ENCODE peak calls at places on chromosomes 12 and 14, in four cellular contexts. One of them, this sample, is unnamed.
A peak's percentile ranks its signal among the peaks of the same experiment; 100 is the strongest.

GRCh38 chr12:88334271-88334670 is 192.2 kb downstream of the TMTC3 start:
- DNase-seq in mucosa of gallbladder: no peak
- DNase-seq in DMS153: no peak
- DNase-seq in activated CD4-positive, alpha-beta T cell treated with anti-CD3 and anti-CD28 coated beads, Interleukin-2, amount 10 ng/mL, durations not matched to agents 7 days and 5 days: no peak
- DNase-seq in this sample: no peak

GRCh38 chr12:53067993-53068770 is 11.0 kb downstream of the SPRYD3 start:
- DNase-seq in mucosa of gallbladder: no peak
- DNase-seq in activated CD4-positive, alpha-beta T cell treated with anti-CD3 and anti-CD28 coated beads, Interleukin-2, amount 10 ng/mL, durations not matched to agents 7 days and 5 days: no peak
- DNase-seq in DMS153: no peak
- DNase-seq in this sample: peak; percentile 14

GRCh38 chr12:30622509-30622908 is 73.2 kb downstream of the IPO8 start:
- DNase-seq in mucosa of gallbladder: no peak
- DNase-seq in DMS153: no peak
- DNase-seq in activated CD4-positive, alpha-beta T cell treated with anti-CD3 and anti-CD28 coated beads, Interleukin-2, amount 10 ng/mL, durations not matched to agents 7 days and 5 days: no peak
- DNase-seq in this sample: no peak

GRCh38 chr14:99317231-99318090 is 45.5 kb upstream of the BCL11B start:
- DNase-seq in mucosa of gallbladder: no peak
- DNase-seq in DMS153: no peak
- DNase-seq in activated CD4-positive, alpha-beta T cell treated with anti-CD3 and anti-CD28 coated beads, Interleukin-2, amount 10 ng/mL, durations not matched to agents 7 days and 5 days: no peak
- DNase-seq in this sample: no peak

GRCh38 chr12:65595016-65595560 is 229.2 kb upstream of the HMGA2 start:
- DNase-seq in DMS153: no peak
- DNase-seq in mucosa of gallbladder: no peak
- DNase-seq in activated CD4-positive, alpha-beta T cell treated with anti-CD3 and anti-CD28 coated beads, Interleukin-2, amount 10 ng/mL, durations not matched to agents 7 days and 5 days: no peak
- DNase-seq in this sample: no peak

GRCh38 chr12:60269611-60270269 is 673.9 kb downstream of the SLC16A7 start:
- DNase-seq in DMS153: no peak
- DNase-seq in activated CD4-positive, alpha-beta T cell treated with anti-CD3 and anti-CD28 coated beads, Interleukin-2, amount 10 ng/mL, durations not matched to agents 7 days and 5 days: no peak
- DNase-seq in mucosa of gallbladder: no peak
- DNase-seq in this sample: no peak

GRCh38 chr12:86660488-86661171 is 404.4 kb upstream of the MGAT4C start:
- DNase-seq in activated CD4-positive, alpha-beta T cell treated with anti-CD3 and anti-CD28 coated beads, Interleukin-2, amount 10 ng/mL, durations not matched to agents 7 days and 5 days: no peak
- DNase-seq in mucosa of gallbladder: no peak
- DNase-seq in DMS153: no peak
- DNase-seq in this sample: no peak

GRCh38 chr12:76636141-76636692 is 76.6 kb upstream of the OSBPL8 start:
- DNase-seq in DMS153: no peak
- DNase-seq in activated CD4-positive, alpha-beta T cell treated with anti-CD3 and anti-CD28 coated beads, Interleukin-2, amount 10 ng/mL, durations not matched to agents 7 days and 5 days: no peak
- DNase-seq in mucosa of gallbladder: no peak
- DNase-seq in this sample: no peak

GRCh38 chr12:12095016-12095415 is 24.3 kb downstream of the BCL2L14 start:
- DNase-seq in activated CD4-positive, alpha-beta T cell treated with anti-CD3 and anti-CD28 coated beads, Interleukin-2, amount 10 ng/mL, durations not matched to agents 7 days and 5 days: no peak
- DNase-seq in DMS153: no peak
- DNase-seq in mucosa of gallbladder: no peak
- DNase-seq in this sample: no peak

GRCh38 chr14:92603309-92604257 is 90.0 kb downstream of the RIN3 start:
- DNase-seq in mucosa of gallbladder: peak; percentile 34
- DNase-seq in DMS153: peak; percentile 18
- DNase-seq in activated CD4-positive, alpha-beta T cell treated with anti-CD3 and anti-CD28 coated beads, Interleukin-2, amount 10 ng/mL, durations not matched to agents 7 days and 5 days: peak; percentile 72
- DNase-seq in this sample: peak; percentile 38

GRCh38 chr12:117514016-117514415 is 152.6 kb upstream of the NOS1 start:
- DNase-seq in mucosa of gallbladder: no peak
- DNase-seq in DMS153: peak; percentile 59
- DNase-seq in activated CD4-positive, alpha-beta T cell treated with anti-CD3 and anti-CD28 coated beads, Interleukin-2, amount 10 ng/mL, durations not matched to agents 7 days and 5 days: no peak
- DNase-seq in this sample: no peak

GRCh38 chr12:69343357-69343756 is 4.8 kb upstream of the LYZ start:
- DNase-seq in DMS153: no peak
- DNase-seq in mucosa of gallbladder: no peak
- DNase-seq in activated CD4-positive, alpha-beta T cell treated with anti-CD3 and anti-CD28 coated beads, Interleukin-2, amount 10 ng/mL, durations not matched to agents 7 days and 5 days: no peak
- DNase-seq in this sample: no peak

GRCh38 chr12:71223139-71223538 is 65.3 kb upstream of the TSPAN8 start:
- DNase-seq in DMS153: no peak
- DNase-seq in mucosa of gallbladder: no peak
- DNase-seq in activated CD4-positive, alpha-beta T cell treated with anti-CD3 and anti-CD28 coated beads, Interleukin-2, amount 10 ng/mL, durations not matched to agents 7 days and 5 days: no peak
- DNase-seq in this sample: no peak

GRCh38 chr12:93183940-93184663 is 193.6 kb upstream of the NUDT4 start:
- DNase-seq in activated CD4-positive, alpha-beta T cell treated with anti-CD3 and anti-CD28 coated beads, Interleukin-2, amount 10 ng/mL, durations not matched to agents 7 days and 5 days: peak; percentile 7
- DNase-seq in DMS153: peak; percentile 27
- DNase-seq in mucosa of gallbladder: peak; percentile 49
- DNase-seq in this sample: peak; percentile 62

GRCh38 chr14:73238941-73239340 is 1.6 kb downstream of the PAPLN start:
- DNase-seq in DMS153: no peak
- DNase-seq in mucosa of gallbladder: no peak
- DNase-seq in activated CD4-positive, alpha-beta T cell treated with anti-CD3 and anti-CD28 coated beads, Interleukin-2, amount 10 ng/mL, durations not matched to agents 7 days and 5 days: no peak
- DNase-seq in this sample: no peak

GRCh38 chr14:101823511-101824120 is 62.1 kb downstream of the PPP2R5C start:
- DNase-seq in DMS153: no peak
- DNase-seq in mucosa of gallbladder: peak; percentile 47
- DNase-seq in activated CD4-positive, alpha-beta T cell treated with anti-CD3 and anti-CD28 coated beads, Interleukin-2, amount 10 ng/mL, durations not matched to agents 7 days and 5 days: peak; percentile 78
- DNase-seq in this sample: peak; percentile 81

GRCh38 chr12:20528208-20528607 is 159.9 kb downstream of the PDE3A start:
- DNase-seq in activated CD4-positive, alpha-beta T cell treated with anti-CD3 and anti-CD28 coated beads, Interleukin-2, amount 10 ng/mL, durations not matched to agents 7 days and 5 days: no peak
- DNase-seq in mucosa of gallbladder: no peak
- DNase-seq in DMS153: no peak
- DNase-seq in this sample: no peak

GRCh38 chr14:24297190-24297964 is 2.2 kb downstream of the DHRS1 start:
- DNase-seq in DMS153: no peak
- DNase-seq in activated CD4-positive, alpha-beta T cell treated with anti-CD3 and anti-CD28 coated beads, Interleukin-2, amount 10 ng/mL, durations not matched to agents 7 days and 5 days: no peak
- DNase-seq in mucosa of gallbladder: no peak
- DNase-seq in this sample: no peak

GRCh38 chr12:123149828-123150272 is 1.0 kb downstream of the PITPNM2 start:
- DNase-seq in DMS153: no peak
- DNase-seq in mucosa of gallbladder: no peak
- DNase-seq in activated CD4-positive, alpha-beta T cell treated with anti-CD3 and anti-CD28 coated beads, Interleukin-2, amount 10 ng/mL, durations not matched to agents 7 days and 5 days: no peak
- DNase-seq in this sample: peak; percentile 33

GRCh38 chr14:92867246-92867925 is 55.6 kb upstream of the CHGA start:
- DNase-seq in activated CD4-positive, alpha-beta T cell treated with anti-CD3 and anti-CD28 coated beads, Interleukin-2, amount 10 ng/mL, durations not matched to agents 7 days and 5 days: no peak
- DNase-seq in DMS153: no peak
- DNase-seq in mucosa of gallbladder: no peak
- DNase-seq in this sample: no peak

GRCh38 chr14:32934891-32935633 is 3.6 kb upstream of the NPAS3 start:
- DNase-seq in activated CD4-positive, alpha-beta T cell treated with anti-CD3 and anti-CD28 coated beads, Interleukin-2, amount 10 ng/mL, durations not matched to agents 7 days and 5 days: no peak
- DNase-seq in mucosa of gallbladder: no peak
- DNase-seq in DMS153: no peak
- DNase-seq in this sample: peak; percentile 2

GRCh38 chr12:33330940-33331339 is 108.7 kb downstream of the SYT10 start:
- DNase-seq in DMS153: no peak
- DNase-seq in mucosa of gallbladder: no peak
- DNase-seq in activated CD4-positive, alpha-beta T cell treated with anti-CD3 and anti-CD28 coated beads, Interleukin-2, amount 10 ng/mL, durations not matched to agents 7 days and 5 days: no peak
- DNase-seq in this sample: no peak

GRCh38 chr14:73771848-73772705 is 57.9 kb upstream of the PNMA1 start:
- DNase-seq in activated CD4-positive, alpha-beta T cell treated with anti-CD3 and anti-CD28 coated beads, Interleukin-2, amount 10 ng/mL, durations not matched to agents 7 days and 5 days: peak; percentile 68
- DNase-seq in mucosa of gallbladder: peak; percentile 71
- DNase-seq in DMS153: peak; percentile 69
- DNase-seq in this sample: peak; percentile 41

GRCh38 chr12:97306121-97306520 is 156.5 kb upstream of the RMST start:
- DNase-seq in DMS153: peak; percentile 76
- DNase-seq in activated CD4-positive, alpha-beta T cell treated with anti-CD3 and anti-CD28 coated beads, Interleukin-2, amount 10 ng/mL, durations not matched to agents 7 days and 5 days: no peak
- DNase-seq in mucosa of gallbladder: no peak
- DNase-seq in this sample: peak; percentile 14

GRCh38 chr12:84919271-84919670 is 6.7 kb upstream of the SLC6A15 start:
- DNase-seq in activated CD4-positive, alpha-beta T cell treated with anti-CD3 and anti-CD28 coated beads, Interleukin-2, amount 10 ng/mL, durations not matched to agents 7 days and 5 days: no peak
- DNase-seq in mucosa of gallbladder: no peak
- DNase-seq in DMS153: no peak
- DNase-seq in this sample: no peak

GRCh38 chr14:61476737-61477410 is 155.5 kb downstream of the PRKCH start:
- DNase-seq in mucosa of gallbladder: peak; percentile 82
- DNase-seq in activated CD4-positive, alpha-beta T cell treated with anti-CD3 and anti-CD28 coated beads, Interleukin-2, amount 10 ng/mL, durations not matched to agents 7 days and 5 days: peak; percentile 79
- DNase-seq in DMS153: no peak
- DNase-seq in this sample: peak; percentile 91

GRCh38 chr12:87518508-87518907 is 510.7 kb downstream of the C12orf50 start:
- DNase-seq in mucosa of gallbladder: no peak
- DNase-seq in DMS153: no peak
- DNase-seq in activated CD4-positive, alpha-beta T cell treated with anti-CD3 and anti-CD28 coated beads, Interleukin-2, amount 10 ng/mL, durations not matched to agents 7 days and 5 days: no peak
- DNase-seq in this sample: no peak

GRCh38 chr14:37223947-37224474 is 26.3 kb downstream of the MIPOL1 start:
- DNase-seq in activated CD4-positive, alpha-beta T cell treated with anti-CD3 and anti-CD28 coated beads, Interleukin-2, amount 10 ng/mL, durations not matched to agents 7 days and 5 days: no peak
- DNase-seq in DMS153: no peak
- DNase-seq in mucosa of gallbladder: no peak
- DNase-seq in this sample: no peak

GRCh38 chr12:48189331-48190125 is 6.1 kb downstream of the CCDC184 start:
- DNase-seq in activated CD4-positive, alpha-beta T cell treated with anti-CD3 and anti-CD28 coated beads, Interleukin-2, amount 10 ng/mL, durations not matched to agents 7 days and 5 days: peak; percentile 78
- DNase-seq in DMS153: peak; percentile 60
- DNase-seq in mucosa of gallbladder: peak; percentile 78
- DNase-seq in this sample: peak; percentile 65

GRCh38 chr12:101891462-101891971 is 14.1 kb downstream of the DRAM1 start:
- DNase-seq in DMS153: peak; percentile 2
- DNase-seq in mucosa of gallbladder: no peak
- DNase-seq in activated CD4-positive, alpha-beta T cell treated with anti-CD3 and anti-CD28 coated beads, Interleukin-2, amount 10 ng/mL, durations not matched to agents 7 days and 5 days: no peak
- DNase-seq in this sample: peak; percentile 61

GRCh38 chr14:65348137-65348536 is 64.4 kb upstream of the FUT8 start:
- DNase-seq in activated CD4-positive, alpha-beta T cell treated with anti-CD3 and anti-CD28 coated beads, Interleukin-2, amount 10 ng/mL, durations not matched to agents 7 days and 5 days: no peak
- DNase-seq in DMS153: no peak
- DNase-seq in mucosa of gallbladder: no peak
- DNase-seq in this sample: no peak

GRCh38 chr12:4855121-4855924 is 54.4 kb upstream of the KCNA1 start:
- DNase-seq in DMS153: peak; percentile 72
- DNase-seq in activated CD4-positive, alpha-beta T cell treated with anti-CD3 and anti-CD28 coated beads, Interleukin-2, amount 10 ng/mL, durations not matched to agents 7 days and 5 days: peak; percentile 76
- DNase-seq in mucosa of gallbladder: peak; percentile 75
- DNase-seq in this sample: peak; percentile 55

GRCh38 chr12:68374315-68374982 is 42.3 kb upstream of the MDM1 start:
- DNase-seq in mucosa of gallbladder: no peak
- DNase-seq in DMS153: peak; percentile 39
- DNase-seq in activated CD4-positive, alpha-beta T cell treated with anti-CD3 and anti-CD28 coated beads, Interleukin-2, amount 10 ng/mL, durations not matched to agents 7 days and 5 days: peak; percentile 76
- DNase-seq in this sample: no peak

GRCh38 chr12:124745468-124745890 is 118.2 kb downstream of the SCARB1 start:
- DNase-seq in mucosa of gallbladder: no peak
- DNase-seq in activated CD4-positive, alpha-beta T cell treated with anti-CD3 and anti-CD28 coated beads, Interleukin-2, amount 10 ng/mL, durations not matched to agents 7 days and 5 days: no peak
- DNase-seq in DMS153: no peak
- DNase-seq in this sample: no peak

GRCh38 chr12:98296462-98297079 is 218.8 kb upstream of the TMPO start:
- DNase-seq in DMS153: no peak
- DNase-seq in activated CD4-positive, alpha-beta T cell treated with anti-CD3 and anti-CD28 coated beads, Interleukin-2, amount 10 ng/mL, durations not matched to agents 7 days and 5 days: no peak
- DNase-seq in mucosa of gallbladder: no peak
- DNase-seq in this sample: no peak

GRCh38 chr14:23123419-23123818 is 4.4 kb upstream of the CEBPE start:
- DNase-seq in activated CD4-positive, alpha-beta T cell treated with anti-CD3 and anti-CD28 coated beads, Interleukin-2, amount 10 ng/mL, durations not matched to agents 7 days and 5 days: no peak
- DNase-seq in mucosa of gallbladder: peak; percentile 46
- DNase-seq in DMS153: no peak
- DNase-seq in this sample: peak; percentile 91

GRCh38 chr12:125512541-125513298 is 447.5 kb downstream of the AACS start:
- DNase-seq in DMS153: no peak
- DNase-seq in activated CD4-positive, alpha-beta T cell treated with anti-CD3 and anti-CD28 coated beads, Interleukin-2, amount 10 ng/mL, durations not matched to agents 7 days and 5 days: no peak
- DNase-seq in mucosa of gallbladder: no peak
- DNase-seq in this sample: no peak